ENCODE peak calls at places on chromosomes 3 and 15, in six cellular contexts. U, E, Y, A, F and J are unnamed samples.

GRCh38 chr3:100590114-100590839 is 19.1 kb upstream of the ADGRG7 start:
- DNase-seq in U (peak), E (peak), Y (peak), A (peak), F (peak), J (peak)

GRCh38 chr3:130935761-130936160 is 41.9 kb downstream of the ATP2C1 start:
- DNase-seq in U (no peak), E (no peak), Y (no peak), A (peak), F (peak), J (peak)

GRCh38 chr3:63462732-63463131 is 184.6 kb downstream of the SYNPR start:
- DNase-seq in U (no peak), E (no peak), Y (no peak), A (no peak), F (no peak), J (no peak)

GRCh38 chr3:106820726-106821362 is 556.4 kb upstream of the CCDC54 start:
- DNase-seq in U (no peak), E (no peak), Y (no peak), A (no peak), F (no peak), J (no peak)

GRCh38 chr15:92914103-92914499 is 14.0 kb downstream of the CHD2 start:
- DNase-seq in U (no peak), E (no peak), Y (no peak), A (no peak), F (no peak), J (no peak)

GRCh38 chr3:131503328-131503650 is 518 bp upstream of the MRPL3 start:
- DNase-seq in U (peak), E (no peak), Y (no peak), A (peak), F (peak), J (no peak)

GRCh38 chr15:45179221-45179985 is 8.4 kb downstream of the SHF start:
- DNase-seq in U (no peak), E (peak), Y (no peak), A (no peak), F (peak), J (no peak)

GRCh38 chr3:190430906-190431305 is 18.8 kb downstream of the TMEM207 start:
- DNase-seq in U (no peak), E (no peak), Y (no peak), A (no peak), F (no peak), J (no peak)

GRCh38 chr3:171384101-171384891 is 75.9 kb downstream of the TNIK start:
- DNase-seq in U (no peak), E (no peak), Y (no peak), A (no peak), F (no peak), J (peak)

GRCh38 chr15:100307241-100307855 is 34.4 kb downstream of the ADAMTS17 start:
- DNase-seq in U (no peak), E (no peak), Y (peak), A (no peak), F (no peak), J (no peak)

GRCh38 chr15:101025116-101025885 is 106.1 kb downstream of the LRRK1 start:
- DNase-seq in U (peak), E (peak), Y (no peak), A (no peak), F (no peak), J (no peak)

GRCh38 chr3:158166223-158166622 is 56.3 kb downstream of the RSRC1 start:
- DNase-seq in U (no peak), E (no peak), Y (no peak), A (no peak), F (no peak), J (no peak)

GRCh38 chr3:132543016-132543739 is 53.9 kb upstream of the ACKR4 start:
- DNase-seq in U (no peak), E (no peak), Y (no peak), A (peak), F (peak), J (peak)

GRCh38 chr3:195467641-195468390 is 25.0 kb upstream of the ACAP2 start:
- DNase-seq in U (no peak), E (no peak), Y (no peak), A (peak), F (peak), J (peak)

GRCh38 chr3:193833592-193833991 is 240.6 kb downstream of the OPA1 start:
- DNase-seq in U (no peak), E (no peak), Y (no peak), A (no peak), F (no peak), J (no peak)

GRCh38 chr3:123739146-123739545 is 145.0 kb downstream of the MYLK start:
- DNase-seq in U (no peak), E (no peak), Y (no peak), A (no peak), F (no peak), J (no peak)

GRCh38 chr3:49664300-49664699 is 9.9 kb upstream of the APEH start:
- DNase-seq in U (no peak), E (no peak), Y (no peak), A (no peak), F (no peak), J (no peak)

GRCh38 chr3:139552632-139553335 is 13.2 kb upstream of the RBP1 start:
- DNase-seq in U (no peak), E (no peak), Y (no peak), A (no peak), F (no peak), J (no peak)

GRCh38 chr3:194447161-194447560 is 39.6 kb downstream of the ATP13A3 start:
- DNase-seq in U (no peak), E (no peak), Y (no peak), A (no peak), F (no peak), J (no peak)

GRCh38 chr3:47440131-47440530 is 35.6 kb downstream of the SCAP start:
- DNase-seq in U (no peak), E (no peak), Y (no peak), A (peak), F (no peak), J (peak)
- TF ChIP-seq CTCF in U (no peak), E (no peak), Y (no peak), A (peak), F (peak), J (peak)

DNA sequence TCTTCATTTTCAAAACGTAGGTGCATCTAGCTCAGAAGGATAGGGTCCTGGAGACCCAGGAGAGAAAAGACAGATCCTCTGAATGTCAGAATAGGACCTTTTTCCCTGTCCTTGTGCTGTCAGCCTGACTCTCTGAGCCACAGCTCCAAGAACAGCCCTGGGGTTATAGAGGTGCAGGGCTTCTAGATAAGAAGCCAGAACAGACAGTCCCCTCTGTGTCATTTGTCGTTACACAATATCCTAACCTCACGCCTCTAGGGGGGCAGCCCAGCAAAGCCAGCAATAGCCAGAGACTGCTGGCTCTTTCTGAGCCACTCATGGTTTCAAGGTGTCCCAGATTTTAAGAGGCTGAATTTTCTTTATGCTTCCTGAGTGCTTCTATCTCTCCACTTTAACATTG is 153.2 kb upstream of the THBS1 start:
- DNase-seq in U (peak), E (no peak), Y (no peak), A (peak), F (peak), J (no peak)
- H3K4me3 ChIP-seq in U (no peak), E (no peak), Y (no peak), A (no peak), F (no peak), J (no peak)

DNA sequence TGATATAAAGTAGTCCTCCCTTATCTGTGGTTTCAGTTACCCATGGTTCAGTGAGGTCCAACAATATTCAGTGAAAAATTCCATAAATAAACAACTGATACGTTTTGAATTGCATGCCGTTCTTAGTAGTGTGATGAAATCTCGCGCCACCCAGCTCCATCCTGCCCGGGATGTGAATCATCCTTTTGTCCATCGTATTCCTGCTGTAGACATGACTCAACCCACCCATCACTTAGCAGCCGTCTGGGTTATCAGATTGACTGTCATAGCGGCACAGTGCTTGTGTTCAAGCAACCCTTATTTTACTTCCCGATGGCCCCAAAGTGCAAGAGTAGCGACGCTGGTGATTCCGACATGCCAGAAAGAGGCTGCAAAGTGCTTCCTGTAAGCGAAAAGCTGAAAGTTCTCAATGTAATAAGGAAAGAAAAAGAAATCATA is 48.0 kb upstream of the MEX3B start:
- DNase-seq in U (no peak), E (no peak), Y (no peak), A (peak), F (peak), J (peak)
- TF ChIP-seq CTCF in U (no peak), E (no peak), Y (no peak), A (no peak), F (no peak), J (no peak)

DNA sequence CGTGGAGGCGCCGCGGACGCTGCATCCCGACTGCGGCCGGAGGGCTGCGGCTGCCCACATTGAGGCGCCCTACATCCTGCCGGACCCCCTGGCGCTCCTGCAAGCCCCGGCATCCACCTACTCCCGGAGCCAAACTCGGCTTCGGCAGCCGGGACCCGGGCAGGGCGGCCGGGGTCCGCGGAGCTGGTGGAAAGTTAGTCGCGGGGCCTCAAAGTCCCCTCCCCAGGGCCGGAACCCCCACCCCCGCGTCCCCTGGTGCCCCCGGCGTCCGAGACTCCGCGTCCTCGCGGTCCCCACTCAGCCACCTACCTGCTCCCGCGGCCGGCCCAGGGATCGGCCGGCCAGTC is 281 bp downstream of the MEGF11 start:
- DNase-seq in U (no peak), E (no peak), Y (no peak), A (no peak), F (no peak), J (no peak)
- H3K4me3 ChIP-seq in U (peak), E (peak), Y (peak), A (peak), F (peak), J (peak)

GRCh38 chr15:38748710-38749109 is 184.1 kb upstream of the RASGRP1 start:
- DNase-seq in U (no peak), E (no peak), Y (no peak), A (no peak), F (no peak), J (no peak)

GRCh38 chr15:38746211-38746610 is 181.6 kb upstream of the RASGRP1 start:
- DNase-seq in U (no peak), E (no peak), Y (no peak), A (no peak), F (peak), J (no peak)

GRCh38 chr15:38745136-38745535 is 180.5 kb upstream of the RASGRP1 start:
- DNase-seq in U (no peak), E (no peak), Y (no peak), A (no peak), F (peak), J (no peak)

GRCh38 chr15:38750816-38751215 is 186.2 kb upstream of the RASGRP1 start:
- DNase-seq in U (no peak), E (no peak), Y (no peak), A (no peak), F (no peak), J (no peak)

DNA sequence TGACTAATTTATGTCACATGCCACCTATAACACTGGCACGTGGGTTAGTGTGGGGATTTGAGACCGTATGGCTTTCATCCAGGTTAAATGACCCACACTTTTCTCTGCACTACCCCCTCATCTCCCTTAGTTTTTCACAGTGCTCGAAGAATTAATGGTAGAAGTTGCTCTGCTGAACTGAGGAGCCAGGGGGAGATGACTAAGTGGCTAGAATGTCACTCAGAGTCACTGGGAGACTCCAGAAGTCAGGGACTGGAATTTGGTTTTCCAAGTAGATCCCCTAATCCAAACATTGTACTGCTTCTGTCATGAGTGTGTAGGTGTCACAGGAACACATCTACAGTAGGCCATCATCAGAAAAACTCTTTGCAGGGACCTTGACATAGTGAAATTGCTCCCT is 181.0 kb upstream of the RASGRP1 start:
- DNase-seq in U (no peak), E (no peak), Y (no peak), A (no peak), F (no peak), J (no peak)
- TF ChIP-seq CTCF in U (no peak), E (no peak), Y (no peak), A (no peak), F (no peak), J (no peak)

GRCh38 chr3:66401157-66401550 is 99.7 kb downstream of the LRIG1 start:
- DNase-seq in U (no peak), E (no peak), Y (no peak), A (no peak), F (no peak), J (no peak)

GRCh38 chr3:66401578-66402382 is 99.0 kb downstream of the LRIG1 start:
- DNase-seq in U (peak), E (no peak), Y (no peak), A (no peak), F (no peak), J (no peak)

GRCh38 chr3:66398228-66399025 is 102.4 kb downstream of the LRIG1 start:
- DNase-seq in U (no peak), E (no peak), Y (no peak), A (no peak), F (peak), J (no peak)

GRCh38 chr3:66399529-66400232 is 101.1 kb downstream of the LRIG1 start:
- DNase-seq in U (no peak), E (no peak), Y (no peak), A (no peak), F (no peak), J (no peak)

GRCh38 chr3:66400381-66401156 is 100.3 kb downstream of the LRIG1 start:
- DNase-seq in U (peak), E (no peak), Y (no peak), A (no peak), F (no peak), J (peak)
- H3K4me3 ChIP-seq in U (no peak), E (no peak), Y (no peak), A (no peak), F (no peak), J (no peak)